ENCODE peak calls at places on chromosome 12, in eight cellular contexts. T is OCI-LY7; P is central memory CD8-positive, alpha-beta T cell; O is T-helper 9 cell; V is NCI-H460; D is activated T-cell treated with anti-CD3 and anti-CD28 coated beads, Interleukin-2, amount 50 U/mL, for 48 hours; Q is stimulated activated CD4-positive, alpha-beta T cell treated with anti-CD3 and anti-CD28 coated beads, Interleukin-15, amount 100 ng/mL, for 1 hour; U is endothelial cell. F is an unnamed sample.

GRCh38 chr12:33967760-33968159 is 54.5 kb upstream of the ALG10 start:
- DNase-seq in T (no peak), P (no peak), O (no peak), Q (no peak), D (no peak), V (no peak), U (no peak), F (no peak)

GRCh38 chr12:110330544-110330943 is 49.5 kb downstream of the ATP2A2 start:
- DNase-seq in U (no peak), O (no peak), P (no peak), D (no peak), V (peak; percentile 19), T (no peak), Q (no peak), F (no peak)

GRCh38 chr12:14836336-14837210 is 6.8 kb downstream of the ART4 start:
- DNase-seq in D (no peak), Q (no peak), U (no peak), O (no peak), V (peak; percentile 43), T (no peak), P (no peak), F (no peak)

GRCh38 chr12:9751204-9752144 is 9.2 kb downstream of the CD69 start:
- DNase-seq in O (peak; percentile 33), Q (no peak), P (no peak), T (peak; percentile 67), D (peak; percentile 55), V (no peak), U (no peak), F (peak; percentile 46)

GRCh38 chr12:116065561-116065960 is 211.9 kb downstream of the MED13L start:
- DNase-seq in Q (no peak), P (no peak), T (no peak), U (no peak), D (no peak), V (no peak), O (no peak), F (no peak)

GRCh38 chr12:32312049-32312670 is 87.2 kb upstream of the FGD4 start:
- DNase-seq in Q (no peak), T (peak; percentile 82), V (peak; percentile 48), P (no peak), O (no peak), D (no peak), U (peak; percentile 10), F (no peak)

GRCh38 chr12:120710805-120711296 is 593 bp downstream of the UNC119B start:
- DNase-seq in D (peak; percentile 44), T (peak; percentile 65), Q (no peak), P (no peak), O (peak; percentile 5), V (no peak), U (peak; percentile 20), F (peak; percentile 29)

GRCh38 chr12:58346032-58346632 is 404.8 kb downstream of the ATP23 start:
- DNase-seq in O (no peak), P (no peak), D (no peak), U (no peak), V (peak; percentile 45), T (peak; percentile 45), Q (no peak), F (no peak)

GRCh38 chr12:28122756-28123155 is 67.5 kb upstream of the CCDC91 start:
- DNase-seq in T (no peak), P (no peak), D (no peak), U (no peak), V (no peak), O (no peak), Q (no peak), F (no peak)

GRCh38 chr12:47777741-47778558 is 4.9 kb downstream of the SLC48A1 start:
- DNase-seq in V (no peak), P (no peak), T (no peak), Q (no peak), U (peak; percentile 47), O (no peak), D (no peak), F (no peak)

GRCh38 chr12:122421815-122422737 is at the start of gene CLIP1:
- DNase-seq in U (peak; percentile 69), D (peak; percentile 73), O (peak; percentile 46), Q (peak; percentile 48), T (peak; percentile 75), P (peak; percentile 29), V (peak; percentile 59), F (peak; percentile 67)

GRCh38 chr12:3225796-3226180 is 148.6 kb downstream of the TSPAN9 start:
- DNase-seq in Q (no peak), V (no peak), D (no peak), P (no peak), T (no peak), U (no peak), O (no peak), F (no peak)

GRCh38 chr12:84696281-84696680 is 216.3 kb downstream of the SLC6A15 start:
- DNase-seq in O (no peak), Q (no peak), U (no peak), D (no peak), V (no peak), T (no peak), P (no peak), F (no peak)

GRCh38 chr12:47813491-47814196 is 6.1 kb downstream of the HDAC7 start:
- DNase-seq in U (no peak), O (no peak), T (peak; percentile 89), V (no peak), P (no peak), D (no peak), Q (no peak), F (peak; percentile 41)

GRCh38 chr12:34389378-34390170 is 367.3 kb downstream of the ALG10 start:
- DNase-seq in P (no peak), T (no peak), D (no peak), O (no peak), Q (no peak), V (no peak), U (no peak), F (no peak)

GRCh38 chr12:54017027-54017788 is 8.4 kb downstream of the HOXC8 start:
- DNase-seq in U (no peak), O (no peak), Q (no peak), T (peak; percentile 77), V (peak; percentile 17), P (no peak), D (no peak), F (no peak)

GRCh38 chr12:119803391-119803791 is 73.7 kb downstream of the CIT start:
- DNase-seq in U (peak; percentile 36), V (no peak), P (no peak), Q (no peak), D (no peak), T (no peak), O (no peak), F (no peak)